ENCODE peak calls at places on chromosomes 12 and 14, in eight cellular contexts. K is K562; O is HCT116; C is CD4-positive, CD25-positive, alpha-beta regulatory T cell; Y is left ventricle myocardium inferior; J is pancreas; A is A549; N is psoas muscle. F is an unnamed sample.

GRCh38 chr14:53605562-53605961 is 351.1 kb downstream of the BMP4 start:
- DNase-seq in K (no peak), O (no peak), C (no peak), Y (no peak), J (no peak), A (no peak), N (no peak), F (no peak)

GRCh38 chr14:54253195-54253947 is 143.4 kb upstream of the CDKN3 start:
- DNase-seq in K (no peak), O (peak; percentile 91), C (no peak), Y (no peak), J (no peak), A (peak; percentile 33), N (no peak), F (no peak)

GRCh38 chr12:91492648-91493047 is 310.0 kb upstream of the DCN start:
- DNase-seq in K (no peak), O (no peak), C (no peak), Y (no peak), J (no peak), A (no peak), N (no peak), F (no peak)

GRCh38 chr14:102215071-102215470 is 75.4 kb downstream of the WDR20 start:
- DNase-seq in K (no peak), O (no peak), C (no peak), Y (no peak), J (no peak), A (no peak), N (peak; percentile 55), F (no peak)

GRCh38 chr14:76394569-76394968 is 18.6 kb downstream of the ESRRB start:
- DNase-seq in K (no peak), O (no peak), C (no peak), Y (no peak), J (no peak), A (no peak), N (no peak), F (no peak)

GRCh38 chr12:67515679-67516363 is 132.7 kb upstream of the DYRK2 start:
- DNase-seq in K (no peak), O (no peak), C (no peak), Y (no peak), J (peak; percentile 50), A (no peak), N (no peak), F (peak; percentile 78)

GRCh38 chr14:53955671-53956426 is 776 bp downstream of the BMP4 start:
- DNase-seq in K (no peak), O (no peak), C (no peak), Y (peak; percentile 77), J (no peak), A (no peak), N (peak; percentile 90), F (no peak)

GRCh38 chr14:35861204-35861868 is 35.2 kb downstream of the BRMS1L start:
- DNase-seq in K (no peak), O (no peak), C (no peak), Y (no peak), J (no peak), A (no peak), N (no peak), F (no peak)

GRCh38 chr14:86035882-86036281 is 505.9 kb downstream of the FLRT2 start:
- DNase-seq in K (no peak), O (no peak), C (no peak), Y (no peak), J (no peak), A (no peak), N (no peak), F (no peak)

GRCh38 chr14:65098586-65098985 is 3.7 kb downstream of the MAX start:
- DNase-seq in K (no peak), O (no peak), C (no peak), Y (no peak), J (no peak), A (no peak), N (no peak), F (peak; percentile 70)

GRCh38 chr12:1103051-1103450 is 112.0 kb downstream of the ERC1 start:
- DNase-seq in K (no peak), O (no peak), C (no peak), Y (no peak), J (no peak), A (no peak), N (no peak), F (no peak)

GRCh38 chr12:30942936-30943335 is 16.4 kb downstream of the TSPAN11 start:
- DNase-seq in K (no peak), O (no peak), C (no peak), Y (no peak), J (no peak), A (no peak), N (no peak), F (no peak)

GRCh38 chr12:120581998-120582397 is 796 bp upstream of the POP5 start:
- DNase-seq in K (no peak), O (no peak), C (no peak), Y (no peak), J (no peak), A (no peak), N (no peak), F (no peak)

GRCh38 chr12:26345471-26346003 is 150.2 kb downstream of the SSPN start:
- DNase-seq in K (no peak), O (no peak), C (no peak), Y (no peak), J (no peak), A (no peak), N (no peak), F (no peak)

GRCh38 chr12:54032627-54033100 is at the start of gene HOXC5:
- DNase-seq in K (peak; percentile 86), O (peak; percentile 54), C (no peak), Y (peak; percentile 51), J (peak; percentile 42), A (peak; percentile 92), N (peak; percentile 82), F (peak; percentile 60)

GRCh38 chr12:54032220-54032619 is 630 bp upstream of the HOXC5 start:
- DNase-seq in K (peak; percentile 30), O (no peak), C (no peak), Y (no peak), J (no peak), A (no peak), N (no peak), F (no peak)

GRCh38 chr12:54030442-54030801 is 2.2 kb downstream of the HOXC6 start:
- DNase-seq in K (no peak), O (no peak), C (no peak), Y (no peak), J (no peak), A (no peak), N (no peak), F (no peak)

GRCh38 chr12:54029529-54030441 is 1.5 kb downstream of the HOXC6 start:
- DNase-seq in K (no peak), O (no peak), C (no peak), Y (no peak), J (no peak), A (no peak), N (peak; percentile 53), F (no peak)

DNA sequence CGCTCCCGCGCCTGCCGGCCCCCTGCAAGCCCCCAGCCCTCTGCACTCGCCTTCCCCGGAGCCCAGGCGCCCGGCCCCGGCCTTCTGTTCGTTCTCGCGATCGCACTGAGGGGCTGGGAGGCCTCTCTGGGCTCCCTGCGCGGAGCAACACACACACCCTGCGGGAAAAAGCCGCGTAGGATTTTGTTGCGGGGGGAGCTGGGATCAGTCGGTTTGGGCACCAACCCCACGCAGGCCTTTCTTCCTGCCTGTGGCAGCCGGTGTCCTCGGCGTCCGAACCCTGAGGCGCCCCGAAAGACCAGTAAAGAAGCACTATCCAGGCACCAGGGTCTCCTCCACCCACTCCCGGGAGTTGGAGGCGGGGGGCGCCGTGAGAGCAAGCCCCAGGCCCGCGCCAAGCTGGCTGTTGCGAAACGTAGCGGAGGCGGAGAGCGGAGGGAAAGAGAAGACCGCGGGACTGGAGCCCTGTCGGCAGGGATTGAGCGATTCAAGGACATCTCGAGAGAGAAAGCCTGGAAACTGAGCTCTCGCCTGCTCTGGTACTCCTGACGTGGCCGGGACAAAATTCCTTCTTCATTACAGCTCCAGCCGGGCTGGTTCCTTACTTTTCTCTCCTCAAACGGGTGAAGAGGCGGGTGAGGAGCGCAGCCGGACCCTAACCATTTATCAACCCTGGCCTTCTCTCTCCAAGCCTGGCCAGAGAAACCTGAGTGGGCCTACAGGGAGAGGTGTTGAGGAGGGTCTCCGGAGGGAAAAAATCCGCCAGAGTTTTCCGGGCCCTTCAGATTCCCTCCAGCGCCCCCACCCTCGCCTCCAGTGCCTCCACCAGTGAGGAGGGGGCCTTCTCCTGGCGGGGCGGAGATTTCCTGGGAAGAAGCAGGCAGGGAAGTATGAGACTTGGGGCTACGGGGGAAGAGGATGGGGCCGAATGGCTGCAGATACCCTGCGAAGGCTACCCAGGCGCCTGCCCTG is 1.7 kb upstream of the HOXC5 start:
- DNase-seq in K (no peak), O (no peak), C (no peak), Y (no peak), J (no peak), A (no peak), N (peak; percentile 83), F (no peak)
- H3K4me3 ChIP-seq in K (no peak overlapping the region), O (no peak overlapping the region), C (no peak overlapping the region), Y (peak overlapping the region; percentile 47), J (no peak overlapping the region), A (no peak overlapping the region), N (peak overlapping the region; percentile 19), F (no peak overlapping the region)

GRCh38 chr12:61291647-61292046 is 968.6 kb upstream of the USP15 start:
- DNase-seq in K (no peak), O (no peak), C (no peak), Y (no peak), J (no peak), A (no peak), N (no peak), F (no peak)
- H3K27ac ChIP-seq in K (no peak overlapping the region), O (no peak overlapping the region), C (no peak overlapping the region), Y (no peak overlapping the region), J (no peak overlapping the region), A (no peak overlapping the region), N (no peak overlapping the region), F (no peak overlapping the region)

GRCh38 chr12:79420146-79420618 is 270.6 kb downstream of the PAWR start:
- DNase-seq in K (no peak), O (peak; percentile 45), C (no peak), Y (no peak), J (no peak), A (peak; percentile 38), N (no peak), F (no peak)
- H3K4me1 ChIP-seq in K (no peaks in the 10 kb centered on the region), O (peaks cover 26% of the 10 kb centered on the region), C (no peaks in the 10 kb centered on the region), Y (peaks cover 7% of the 10 kb centered on the region), J (peaks cover 22% of the 10 kb centered on the region), A (peaks cover 62% of the 10 kb centered on the region), N (no peaks in the 10 kb centered on the region), F (no peaks in the 10 kb centered on the region)

DNA sequence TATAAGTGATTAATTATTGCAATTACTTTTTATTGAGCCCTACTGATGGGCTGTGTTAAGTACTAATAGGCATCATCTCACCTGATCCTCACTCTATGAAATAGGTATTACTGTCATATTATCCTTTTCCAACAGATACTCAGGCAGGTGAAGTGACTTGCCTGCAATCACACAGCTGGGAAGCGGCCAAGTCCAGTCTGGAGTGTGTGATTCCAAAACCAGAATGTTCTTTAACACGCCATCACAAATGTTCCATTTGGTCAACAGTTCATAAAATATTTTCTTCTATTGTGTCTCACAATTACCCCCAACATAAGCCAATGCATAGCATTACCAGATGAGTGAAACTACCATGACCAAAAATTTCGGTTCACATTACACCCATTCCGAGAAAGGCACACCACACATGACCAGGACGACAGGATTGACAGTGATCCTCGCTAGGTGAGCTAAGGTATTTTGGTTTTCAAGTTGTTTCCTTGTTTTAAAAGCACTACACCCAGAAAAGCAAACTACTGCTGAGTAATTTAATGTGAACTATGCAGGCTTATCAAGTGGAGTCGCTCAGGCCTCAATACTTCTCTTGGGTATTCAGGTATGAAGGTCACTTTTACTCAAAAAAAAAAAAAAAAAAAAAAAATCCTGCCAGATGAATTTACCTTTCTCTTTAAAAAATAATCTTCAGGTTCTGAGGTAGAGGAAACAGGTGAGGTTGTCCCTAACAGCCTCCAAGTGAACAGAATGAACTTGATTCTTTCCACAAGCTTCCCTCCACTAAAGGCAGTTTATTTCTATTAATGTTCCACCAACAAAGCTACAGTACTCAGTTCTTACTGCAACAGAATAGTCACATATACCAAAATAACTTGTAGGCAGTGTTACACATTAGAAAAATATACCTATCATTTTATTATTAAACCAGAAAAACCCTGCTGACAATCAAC is 2.4 kb downstream of the VPS37B start:
- DNase-seq in K (no peak), O (no peak), C (no peak), Y (no peak), J (no peak), A (no peak), N (no peak), F (no peak)
- H3K4me3 ChIP-seq in K (peak overlapping the region; percentile 86), O (no peak overlapping the region), C (peak overlapping the region; percentile 88), Y (peak overlapping the region; percentile 78), J (no peak overlapping the region), A (no peak overlapping the region), N (peak overlapping the region; percentile 78), F (peak overlapping the region; percentile 79)